ENCODE peak calls at places on chromosome 17, in eight cellular contexts. X is psoas muscle; E is neural progenitor cell; W is fibroblast of lung; L is spleen; V is mesenchymal stem cell; Z is esophagus muscularis mucosa; U is naive thymus-derived CD4-positive, alpha-beta T cell. Y is an unnamed sample. For H3K27me3, the result is how much of the 10 kb centered on the place peaks cover.

GRCh38 chr17:64626827-64627226 is 35.3 kb downstream of the SMURF2 start:
- DNase-seq in X (no peak), E (no peak), W (no peak), L (no peak), V (no peak), Z (no peak), U (no peak), Y (no peak)

GRCh38 chr17:28684963-28685362 is 23.0 kb downstream of the SUPT6H start:
- DNase-seq in X (peak), E (no peak), W (peak), L (no peak), V (peak), Z (no peak), U (no peak), Y (no peak)

GRCh38 chr17:73280191-73280590 is 18.5 kb upstream of the CPSF4L start:
- DNase-seq in X (no peak), E (no peak), W (no peak), L (no peak), V (no peak), Z (no peak), U (no peak), Y (no peak)

GRCh38 chr17:31216053-31216751 is 80.8 kb downstream of the OMG start:
- DNase-seq in X (no peak), E (peak), W (peak), L (no peak), V (peak), Z (no peak), U (no peak), Y (no peak)

GRCh38 chr17:17416400-17417360 is 60.1 kb upstream of the MED9 start:
- DNase-seq in X (no peak), E (no peak), W (peak), L (no peak), V (peak), Z (no peak), U (no peak), Y (no peak)

GRCh38 chr17:10772425-10773380 is 31.2 kb downstream of the TMEM238L start:
- DNase-seq in X (no peak), E (peak), W (no peak), L (no peak), V (no peak), Z (no peak), U (no peak), Y (no peak)

GRCh38 chr17:16439867-16440351 is 24.5 kb downstream of the TRPV2 start:
- DNase-seq in X (no peak), E (no peak), W (no peak), L (no peak), V (peak), Z (no peak), U (no peak), Y (no peak)

GRCh38 chr17:59331929-59332889 is 754 bp downstream of the YPEL2 start:
- DNase-seq in X (peak), E (peak), W (no peak), L (peak), V (peak), Z (no peak), U (peak), Y (peak)

GRCh38 chr17:69060835-69061234 is at the start of gene ABCA9:
- DNase-seq in X (no peak), E (no peak), W (peak), L (no peak), V (no peak), Z (no peak), U (no peak), Y (no peak)

GRCh38 chr17:56290486-56291118 is 137.3 kb downstream of the ANKFN1 start:
- DNase-seq in X (no peak), E (no peak), W (no peak), L (no peak), V (peak), Z (peak), U (no peak), Y (no peak)

GRCh38 chr17:4108397-4108796 is 34.4 kb downstream of the ZZEF1 start:
- DNase-seq in X (no peak), E (no peak), W (no peak), L (no peak), V (no peak), Z (no peak), U (no peak), Y (no peak)

GRCh38 chr17:17303010-17303846 is at the start of gene NT5M:
- DNase-seq in X (peak), E (peak), W (peak), L (peak), V (peak), Z (no peak), U (peak), Y (peak)

GRCh38 chr17:59165933-59166342 is 10.4 kb downstream of the PRR11 start:
- DNase-seq in X (no peak), E (peak), W (peak), L (no peak), V (peak), Z (peak), U (no peak), Y (no peak)

GRCh38 chr17:20243524-20243923 is 223.8 kb downstream of the LGALS9B start:
- DNase-seq in X (no peak), E (no peak), W (peak), L (no peak), V (no peak), Z (no peak), U (no peak), Y (no peak)

GRCh38 chr17:31074772-31075538 is 19.8 kb upstream of the NF1 start:
- DNase-seq in X (no peak), E (peak), W (peak), L (no peak), V (peak), Z (no peak), U (no peak), Y (no peak)

GRCh38 chr17:47917581-47917980 is 21.5 kb downstream of the SP2 start:
- DNase-seq in X (no peak), E (no peak), W (no peak), L (no peak), V (no peak), Z (no peak), U (no peak), Y (no peak)

GRCh38 chr17:47916489-47917208 is 20.6 kb downstream of the SP2 start:
- DNase-seq in X (no peak), E (no peak), W (no peak), L (no peak), V (no peak), Z (no peak), U (no peak), Y (no peak)

GRCh38 chr17:47918003-47918402 is 22.0 kb downstream of the SP2 start:
- DNase-seq in X (no peak), E (no peak), W (no peak), L (no peak), V (no peak), Z (no peak), U (no peak), Y (no peak)

GRCh38 chr17:47914296-47914948 is 18.4 kb downstream of the SP2 start:
- DNase-seq in X (no peak), E (no peak), W (no peak), L (no peak), V (no peak), Z (no peak), U (no peak), Y (no peak)

DNA sequence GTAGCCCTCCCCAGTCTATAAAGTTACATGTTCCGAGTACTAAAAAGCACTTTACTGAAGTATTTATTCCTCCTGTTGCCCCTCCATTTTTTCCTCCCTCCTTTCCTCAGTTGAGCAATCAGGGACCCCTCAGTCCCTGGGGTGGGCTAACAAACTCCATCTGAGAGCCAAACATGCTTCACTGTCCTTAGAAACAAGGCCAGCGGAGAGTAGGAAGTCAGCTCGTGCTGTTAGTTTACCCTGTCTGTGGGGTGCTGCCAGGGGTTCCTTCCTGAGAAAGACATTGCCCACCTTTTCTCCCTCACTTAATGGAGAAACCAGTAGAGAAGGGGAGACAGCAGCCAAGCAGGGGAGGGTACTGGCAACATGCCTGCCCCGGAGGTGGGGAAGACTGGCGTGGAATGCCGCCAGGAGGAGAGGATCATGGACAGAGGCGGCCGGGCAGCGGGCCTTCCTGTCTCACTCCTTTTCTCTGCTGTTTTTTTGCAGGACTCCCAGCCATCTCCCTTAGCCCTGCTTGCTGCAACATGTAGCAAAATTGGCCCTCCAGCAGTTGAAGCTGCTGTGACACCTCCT is 19.7 kb downstream of the SP2 start:
- DNase-seq in X (peak), E (no peak), W (peak), L (no peak), V (no peak), Z (no peak), U (no peak), Y (no peak)
- H3K27ac ChIP-seq in X (peak), E (no peak), W (no peak), L (no peak), V (no peak), Z (peak), U (no peak), Y (no peak)

GRCh38 chr17:76246080-76247066 is 6.1 kb upstream of the RNF157 start:
- DNase-seq in X (peak), E (no peak), W (no peak), L (no peak), V (peak), Z (no peak), U (no peak), Y (peak)
- H3K4me3 ChIP-seq in X (no peak), E (no peak), W (no peak), L (no peak), V (no peak), Z (no peak), U (peak), Y (no peak)

GRCh38 chr17:80480248-80480647 is 3.8 kb upstream of the NPTX1 start:
- DNase-seq in X (no peak), E (no peak), W (no peak), L (no peak), V (no peak), Z (no peak), U (no peak), Y (no peak)

GRCh38 chr17:80478487-80479245 is 2.3 kb upstream of the NPTX1 start:
- DNase-seq in X (no peak), E (peak), W (no peak), L (no peak), V (no peak), Z (no peak), U (no peak), Y (no peak)

GRCh38 chr17:80477647-80478478 is 1.5 kb upstream of the NPTX1 start:
- DNase-seq in X (peak), E (peak), W (peak), L (no peak), V (peak), Z (no peak), U (no peak), Y (no peak)

GRCh38 chr17:80476877-80477646 is 655 bp upstream of the NPTX1 start:
- DNase-seq in X (no peak), E (peak), W (no peak), L (no peak), V (no peak), Z (no peak), U (peak), Y (no peak)

DNA sequence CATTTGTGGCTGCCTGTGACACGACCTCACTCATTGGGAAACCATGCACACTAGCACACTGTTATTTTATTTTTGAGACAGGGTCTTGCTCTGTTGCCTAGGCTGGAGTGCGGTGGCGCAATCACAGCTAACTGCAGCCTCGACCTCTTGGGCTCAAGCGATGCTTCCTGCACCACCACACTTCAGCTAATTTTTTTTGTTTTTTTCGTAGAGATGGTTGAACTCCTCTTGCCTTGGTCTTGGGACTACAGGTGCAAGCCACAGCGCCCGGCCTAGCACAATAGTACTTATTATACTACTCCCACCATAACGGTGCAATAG is 2.8 kb upstream of the NPTX1 start:
- DNase-seq in X (no peak), E (no peak), W (no peak), L (no peak), V (no peak), Z (no peak), U (no peak), Y (no peak)
- H3K27me3 ChIP-seq in X (under half), E (half or more), W (under half), L (half or more), V (half or more), Z (half or more), U (under half), Y (under half)

GRCh38 chr17:60631119-60631518 is 31.1 kb downstream of the PPM1D start:
- DNase-seq in X (no peak), E (no peak), W (peak), L (no peak), V (no peak), Z (no peak), U (no peak), Y (no peak)
- H3K27ac ChIP-seq in X (no peak), E (peak), W (no peak), L (no peak), V (no peak), Z (no peak), U (no peak), Y (no peak)

GRCh38 chr17:66304304-66305174 is 2.1 kb downstream of the PRKCA start:
- DNase-seq in X (no peak), E (peak), W (peak), L (no peak), V (peak), Z (no peak), U (no peak), Y (no peak)
- H3K4me3 ChIP-seq in X (peak), E (peak), W (peak), L (peak), V (peak), Z (peak), U (peak), Y (no peak)

DNA sequence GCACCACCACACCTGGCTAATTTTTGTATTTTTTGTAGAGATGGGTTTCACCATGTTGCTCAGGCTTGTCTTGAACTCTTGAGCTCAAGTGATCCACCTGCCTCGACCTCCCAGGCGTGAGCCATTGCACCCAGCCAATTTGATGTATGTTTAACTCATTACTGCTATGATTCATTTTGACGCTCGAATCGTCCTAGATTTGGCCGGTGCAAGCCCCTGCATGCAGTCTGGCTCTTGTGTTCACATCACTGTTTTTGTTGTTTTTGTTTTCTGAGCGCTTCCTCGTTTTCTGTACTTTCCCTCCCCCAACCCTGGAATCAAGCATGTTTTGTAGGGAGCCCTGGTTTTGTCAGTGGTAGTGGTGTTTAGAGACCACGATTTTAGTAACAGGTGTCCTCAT is 7.8 kb upstream of the DUS1L start:
- DNase-seq in X (peak), E (no peak), W (no peak), L (no peak), V (no peak), Z (no peak), U (no peak), Y (no peak)
- H3K27me3 ChIP-seq in X (under half), E (under half), W (under half), L (under half), V (under half), Z (under half), U (under half), Y (under half)

Y was measured in aorta.